ENCODE peak calls at places on chromosomes 7 and 10, in five cellular contexts. One of them, this sample, is unnamed.

GRCh38 chr10:32865170-32865569 is 92.9 kb downstream of the ITGB1 start:
- DNase-seq in CD8-positive, alpha-beta memory T cell: no peak
- DNase-seq in small intestine: no peak
- DNase-seq in fibroblast of lung: no peak
- DNase-seq in SK-N-SH: no peak
- DNase-seq in this sample: no peak

GRCh38 chr7:50304911-50305621 is 550 bp downstream of the IKZF1 start:
- DNase-seq in CD8-positive, alpha-beta memory T cell: peak; percentile 41
- DNase-seq in small intestine: peak; percentile 38
- DNase-seq in fibroblast of lung: no peak
- DNase-seq in SK-N-SH: peak; percentile 25
- DNase-seq in this sample: peak; percentile 81

GRCh38 chr7:139476891-139477290 is 6.6 kb downstream of the KLRG2 start:
- DNase-seq in CD8-positive, alpha-beta memory T cell: no peak
- DNase-seq in small intestine: no peak
- DNase-seq in fibroblast of lung: no peak
- DNase-seq in SK-N-SH: no peak
- DNase-seq in this sample: no peak

GRCh38 chr10:5399332-5399731 is 5.3 kb downstream of the TUBAL3 start:
- DNase-seq in CD8-positive, alpha-beta memory T cell: no peak
- DNase-seq in small intestine: no peak
- DNase-seq in fibroblast of lung: no peak
- DNase-seq in SK-N-SH: no peak
- DNase-seq in this sample: no peak

GRCh38 chr7:157010588-157011332 is at the start of gene MNX1:
- DNase-seq in CD8-positive, alpha-beta memory T cell: peak; percentile 18
- DNase-seq in small intestine: peak; percentile 90
- DNase-seq in fibroblast of lung: no peak
- DNase-seq in SK-N-SH: peak; percentile 71
- DNase-seq in this sample: peak; percentile 31

GRCh38 chr7:144738708-144739314 is 97.0 kb downstream of the TPK1 start:
- DNase-seq in CD8-positive, alpha-beta memory T cell: no peak
- DNase-seq in small intestine: peak; percentile 62
- DNase-seq in fibroblast of lung: peak; percentile 43
- DNase-seq in SK-N-SH: peak; percentile 15
- DNase-seq in this sample: peak; percentile 33

GRCh38 chr7:35415411-35415822 is 161.5 kb upstream of the TBX20 start:
- DNase-seq in CD8-positive, alpha-beta memory T cell: no peak
- DNase-seq in small intestine: no peak
- DNase-seq in fibroblast of lung: no peak
- DNase-seq in SK-N-SH: no peak
- DNase-seq in this sample: no peak

GRCh38 chr7:125059861-125060456 is 130.3 kb upstream of the POT1 start:
- DNase-seq in CD8-positive, alpha-beta memory T cell: no peak
- DNase-seq in small intestine: no peak
- DNase-seq in fibroblast of lung: peak; percentile 39
- DNase-seq in SK-N-SH: peak; percentile 12
- DNase-seq in this sample: no peak

GRCh38 chr7:83976302-83976701 is 218.3 kb downstream of the SEMA3A start:
- DNase-seq in CD8-positive, alpha-beta memory T cell: no peak
- DNase-seq in small intestine: peak; percentile 34
- DNase-seq in fibroblast of lung: peak; percentile 67
- DNase-seq in SK-N-SH: peak; percentile 57
- DNase-seq in this sample: peak; percentile 24

GRCh38 chr7:2474224-2474623 is 2.0 kb downstream of the GRIFIN start:
- DNase-seq in CD8-positive, alpha-beta memory T cell: no peak
- DNase-seq in small intestine: no peak
- DNase-seq in fibroblast of lung: no peak
- DNase-seq in SK-N-SH: no peak
- DNase-seq in this sample: no peak

GRCh38 chr10:114856544-114857287 is 35.1 kb downstream of the FHIP2A start:
- DNase-seq in CD8-positive, alpha-beta memory T cell: no peak
- DNase-seq in small intestine: no peak
- DNase-seq in fibroblast of lung: peak; percentile 65
- DNase-seq in SK-N-SH: no peak
- DNase-seq in this sample: no peak

GRCh38 chr10:93493162-93493561 is 3.2 kb upstream of the CEP55 start:
- DNase-seq in CD8-positive, alpha-beta memory T cell: no peak
- DNase-seq in small intestine: no peak
- DNase-seq in fibroblast of lung: no peak
- DNase-seq in SK-N-SH: no peak
- DNase-seq in this sample: no peak

GRCh38 chr7:33339074-33339805 is 209.9 kb downstream of the BBS9 start:
- DNase-seq in CD8-positive, alpha-beta memory T cell: no peak
- DNase-seq in small intestine: no peak
- DNase-seq in fibroblast of lung: peak; percentile 1
- DNase-seq in SK-N-SH: no peak
- DNase-seq in this sample: no peak

GRCh38 chr7:49308787-49309186 is 384.4 kb downstream of the CDC14C start:
- DNase-seq in CD8-positive, alpha-beta memory T cell: no peak
- DNase-seq in small intestine: no peak
- DNase-seq in fibroblast of lung: no peak
- DNase-seq in SK-N-SH: no peak
- DNase-seq in this sample: no peak

GRCh38 chr7:131123991-131124629 is 203.6 kb upstream of the MKLN1 start:
- DNase-seq in CD8-positive, alpha-beta memory T cell: no peak
- DNase-seq in small intestine: no peak
- DNase-seq in fibroblast of lung: no peak
- DNase-seq in SK-N-SH: no peak
- DNase-seq in this sample: no peak

GRCh38 chr7:102459221-102459844 is 5.3 kb downstream of the ALKBH4 start:
- DNase-seq in CD8-positive, alpha-beta memory T cell: no peak
- DNase-seq in small intestine: no peak
- DNase-seq in fibroblast of lung: no peak
- DNase-seq in SK-N-SH: no peak
- DNase-seq in this sample: no peak

GRCh38 chr7:45189151-45189970 is 31.8 kb downstream of the RAMP3 start:
- DNase-seq in CD8-positive, alpha-beta memory T cell: no peak
- DNase-seq in small intestine: no peak
- DNase-seq in fibroblast of lung: no peak
- DNase-seq in SK-N-SH: no peak
- DNase-seq in this sample: no peak

GRCh38 chr10:72951760-72952159 is 2.8 kb downstream of the PLA2G12B start:
- DNase-seq in CD8-positive, alpha-beta memory T cell: no peak
- DNase-seq in small intestine: peak; percentile 76
- DNase-seq in fibroblast of lung: no peak
- DNase-seq in SK-N-SH: no peak
- DNase-seq in this sample: no peak

GRCh38 chr10:90042075-90042474 is 340.7 kb downstream of the KIF20B start:
- DNase-seq in CD8-positive, alpha-beta memory T cell: no peak
- DNase-seq in small intestine: no peak
- DNase-seq in fibroblast of lung: no peak
- DNase-seq in SK-N-SH: no peak
- DNase-seq in this sample: no peak

GRCh38 chr7:116210345-116211005 is at the start of gene TES:
- DNase-seq in CD8-positive, alpha-beta memory T cell: peak; percentile 63
- DNase-seq in small intestine: peak; percentile 85
- DNase-seq in fibroblast of lung: peak; percentile 54
- DNase-seq in SK-N-SH: peak; percentile 97
- DNase-seq in this sample: peak; percentile 48

GRCh38 chr10:81040031-81040430 is 502.3 kb downstream of the SH2D4B start:
- DNase-seq in CD8-positive, alpha-beta memory T cell: no peak
- DNase-seq in small intestine: no peak
- DNase-seq in fibroblast of lung: no peak
- DNase-seq in SK-N-SH: no peak
- DNase-seq in this sample: no peak

GRCh38 chr10:101897633-101898032 is 54.0 kb upstream of the KCNIP2 start:
- DNase-seq in CD8-positive, alpha-beta memory T cell: no peak
- DNase-seq in small intestine: no peak
- DNase-seq in fibroblast of lung: peak; percentile 50
- DNase-seq in SK-N-SH: peak; percentile 8
- DNase-seq in this sample: no peak

GRCh38 chr10:8389630-8390029 is 335.1 kb downstream of the GATA3 start:
- DNase-seq in CD8-positive, alpha-beta memory T cell: no peak
- DNase-seq in small intestine: no peak
- DNase-seq in fibroblast of lung: no peak
- DNase-seq in SK-N-SH: no peak
- DNase-seq in this sample: no peak

GRCh38 chr7:42661312-42661711 is 250.6 kb downstream of the C7orf25 start:
- DNase-seq in CD8-positive, alpha-beta memory T cell: no peak
- DNase-seq in small intestine: no peak
- DNase-seq in fibroblast of lung: peak; percentile 77
- DNase-seq in SK-N-SH: no peak
- DNase-seq in this sample: no peak

GRCh38 chr10:44935201-44935960 is 24.2 kb upstream of the RASSF4 start:
- DNase-seq in CD8-positive, alpha-beta memory T cell: no peak
- DNase-seq in small intestine: no peak
- DNase-seq in fibroblast of lung: peak; percentile 52
- DNase-seq in SK-N-SH: no peak
- DNase-seq in this sample: no peak

GRCh38 chr10:75400769-75401568 is 595 bp downstream of the ZNF503 start:
- DNase-seq in CD8-positive, alpha-beta memory T cell: no peak
- DNase-seq in small intestine: peak; percentile 58
- DNase-seq in fibroblast of lung: peak; percentile 75
- DNase-seq in SK-N-SH: peak; percentile 78
- DNase-seq in this sample: no peak

GRCh38 chr10:51585742-51586141 is 113.7 kb downstream of the CSTF2T start:
- DNase-seq in CD8-positive, alpha-beta memory T cell: no peak
- DNase-seq in small intestine: no peak
- DNase-seq in fibroblast of lung: no peak
- DNase-seq in SK-N-SH: no peak
- DNase-seq in this sample: no peak

GRCh38 chr7:24025094-24025493 is 258.9 kb upstream of the NPY start:
- DNase-seq in CD8-positive, alpha-beta memory T cell: no peak
- DNase-seq in small intestine: no peak
- DNase-seq in fibroblast of lung: peak; percentile 57
- DNase-seq in SK-N-SH: no peak
- DNase-seq in this sample: no peak

GRCh38 chr7:2680792-2681490 is 7.1 kb upstream of the AMZ1 start:
- DNase-seq in CD8-positive, alpha-beta memory T cell: peak; percentile 34
- DNase-seq in small intestine: peak; percentile 77
- DNase-seq in fibroblast of lung: peak; percentile 62
- DNase-seq in SK-N-SH: peak; percentile 94
- DNase-seq in this sample: peak; percentile 30

GRCh38 chr10:8296090-8296741 is 241.7 kb downstream of the GATA3 start:
- DNase-seq in CD8-positive, alpha-beta memory T cell: no peak
- DNase-seq in small intestine: no peak
- DNase-seq in fibroblast of lung: no peak
- DNase-seq in SK-N-SH: no peak
- DNase-seq in this sample: no peak

GRCh38 chr10:124520553-124521428 is 59.2 kb downstream of the LHPP start:
- DNase-seq in CD8-positive, alpha-beta memory T cell: no peak
- DNase-seq in small intestine: no peak
- DNase-seq in fibroblast of lung: peak; percentile 19
- DNase-seq in SK-N-SH: no peak
- DNase-seq in this sample: no peak

GRCh38 chr10:124522903-124523260 is 61.3 kb downstream of the LHPP start:
- DNase-seq in CD8-positive, alpha-beta memory T cell: no peak
- DNase-seq in small intestine: peak; percentile 66
- DNase-seq in fibroblast of lung: peak; percentile 27
- DNase-seq in SK-N-SH: no peak
- DNase-seq in this sample: no peak

GRCh38 chr10:124523301-124523871 is 61.8 kb downstream of the LHPP start:
- DNase-seq in CD8-positive, alpha-beta memory T cell: no peak
- DNase-seq in small intestine: peak; percentile 37
- DNase-seq in fibroblast of lung: peak; percentile 46
- DNase-seq in SK-N-SH: no peak
- DNase-seq in this sample: no peak

GRCh38 chr10:124521429-124521871 is 59.8 kb downstream of the LHPP start:
- DNase-seq in CD8-positive, alpha-beta memory T cell: no peak
- DNase-seq in small intestine: no peak
- DNase-seq in fibroblast of lung: no peak
- DNase-seq in SK-N-SH: no peak
- DNase-seq in this sample: no peak

DNA sequence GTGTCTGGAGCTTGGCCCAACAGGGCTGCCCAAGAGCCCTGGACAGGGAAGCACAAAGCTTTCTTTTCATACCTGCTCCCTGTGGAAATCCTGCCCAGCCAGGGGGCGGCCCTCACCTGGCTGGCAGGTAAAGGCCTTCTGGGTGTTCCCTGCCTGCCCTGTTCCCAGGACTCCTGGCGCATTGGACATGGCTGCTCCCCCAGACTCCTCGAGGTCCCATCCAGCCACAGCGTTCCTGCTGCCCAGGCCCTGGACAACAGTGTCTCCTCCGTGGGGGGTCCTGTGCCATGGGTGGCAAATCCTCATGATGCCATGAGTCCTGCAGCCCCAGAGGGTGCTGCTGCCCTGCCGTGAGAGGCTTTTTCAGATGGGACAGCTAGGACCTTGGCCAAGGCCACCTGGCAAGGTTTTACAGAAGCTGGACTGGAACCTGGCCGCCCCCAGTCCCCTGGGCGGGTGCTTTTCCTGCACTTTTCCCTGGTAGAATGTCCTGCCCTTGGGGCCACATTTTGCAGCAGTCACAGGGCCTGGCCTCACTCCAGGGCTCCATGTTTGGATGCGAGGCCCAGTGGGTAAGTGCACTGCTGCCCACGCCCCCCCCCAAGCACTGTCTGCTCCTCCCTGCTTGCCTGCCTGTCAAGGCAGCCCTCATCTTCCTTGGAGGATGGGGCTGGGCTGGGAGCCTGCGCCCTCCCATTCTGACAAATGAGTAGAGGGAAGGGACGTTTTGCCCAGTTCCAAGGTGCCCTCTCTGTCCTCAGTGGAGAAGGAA is 60.7 kb downstream of the LHPP start:
- DNase-seq in CD8-positive, alpha-beta memory T cell: no peak
- DNase-seq in small intestine: no peak
- DNase-seq in fibroblast of lung: no peak
- DNase-seq in SK-N-SH: no peak
- DNase-seq in this sample: no peak
- H3K27ac ChIP-seq in CD8-positive, alpha-beta memory T cell: no peak overlapping the region
- H3K27ac ChIP-seq in small intestine: no peak overlapping the region
- H3K27ac ChIP-seq in fibroblast of lung: no peak overlapping the region
- H3K27ac ChIP-seq in SK-N-SH: no peak overlapping the region
- H3K27ac ChIP-seq in this sample: no peak overlapping the region

DNA sequence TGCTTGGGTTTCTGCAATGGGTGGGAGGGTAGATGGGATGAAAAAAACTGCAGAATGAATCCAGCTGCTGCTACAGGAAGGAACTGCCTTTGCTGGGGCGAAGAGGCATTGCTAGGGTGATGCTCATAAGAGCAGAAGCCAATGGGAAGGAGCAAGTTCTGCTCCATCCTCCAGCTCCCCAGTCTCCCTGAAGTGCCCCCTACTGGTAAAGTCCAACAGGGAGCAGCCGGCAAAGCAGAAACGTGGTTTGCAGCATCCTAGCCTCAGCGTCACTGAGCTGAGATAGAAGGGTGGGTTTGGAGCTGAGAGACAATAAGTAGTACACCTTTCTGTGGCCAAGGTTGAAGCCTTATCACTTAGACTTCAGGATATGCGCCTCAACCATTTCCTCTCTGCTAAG is 220.5 kb downstream of the CCSER2 start:
- DNase-seq in CD8-positive, alpha-beta memory T cell: no peak
- DNase-seq in small intestine: no peak
- DNase-seq in fibroblast of lung: no peak
- DNase-seq in SK-N-SH: no peak
- DNase-seq in this sample: no peak
- H3K9me3 ChIP-seq in CD8-positive, alpha-beta memory T cell: no peaks in the 10 kb centered on the region
- H3K9me3 ChIP-seq in small intestine: no peaks in the 10 kb centered on the region
- H3K9me3 ChIP-seq in fibroblast of lung: no peaks in the 10 kb centered on the region
- H3K9me3 ChIP-seq in SK-N-SH: no peaks in the 10 kb centered on the region
- H3K9me3 ChIP-seq in this sample: no peaks in the 10 kb centered on the region

GRCh38 chr10:130804281-130804680 is 507.2 kb downstream of the TCERG1L start:
- DNase-seq in CD8-positive, alpha-beta memory T cell: no peak
- DNase-seq in small intestine: no peak
- DNase-seq in fibroblast of lung: no peak
- DNase-seq in SK-N-SH: peak; percentile 3
- DNase-seq in this sample: no peak
- H3K27ac ChIP-seq in CD8-positive, alpha-beta memory T cell: no peak overlapping the region
- H3K27ac ChIP-seq in small intestine: no peak overlapping the region
- H3K27ac ChIP-seq in fibroblast of lung: no peak overlapping the region
- H3K27ac ChIP-seq in SK-N-SH: no peak overlapping the region
- H3K27ac ChIP-seq in this sample: no peak overlapping the region

GRCh38 chr10:124048371-124049290 is 44.8 kb downstream of the CHST15 start:
- DNase-seq in CD8-positive, alpha-beta memory T cell: no peak
- DNase-seq in small intestine: no peak
- DNase-seq in fibroblast of lung: peak; percentile 76
- DNase-seq in SK-N-SH: no peak
- DNase-seq in this sample: no peak
- H3K9me3 ChIP-seq in CD8-positive, alpha-beta memory T cell: peaks cover 4% of the 10 kb centered on the region
- H3K9me3 ChIP-seq in small intestine: no peaks in the 10 kb centered on the region
- H3K9me3 ChIP-seq in fibroblast of lung: no peaks in the 10 kb centered on the region
- H3K9me3 ChIP-seq in SK-N-SH: no peaks in the 10 kb centered on the region
- H3K9me3 ChIP-seq in this sample: no peaks in the 10 kb centered on the region